ENCODE peak calls at places on chromosomes 6 and 20, in five cellular contexts. L is HepG2, F is H1, N is K562, E is GM12878. B is an unnamed sample.

GRCh38 chr6:138389551-138389950 is 11.8 kb downstream of the SMIM28 start:
- DNase-seq in F (no peak), E (no peak), N (no peak), L (no peak), B (no peak)

GRCh38 chr6:26312096-26312463 is 52.9 kb upstream of the BTN3A2 start:
- DNase-seq in L (no peak), N (no peak), F (no peak), E (no peak), B (no peak)

GRCh38 chr6:126743051-126743450 is 375.4 kb upstream of the RSPO3 start:
- DNase-seq in F (no peak), L (no peak), E (no peak), N (no peak), B (no peak)

GRCh38 chr20:3863317-3863716 is 16.7 kb downstream of the MAVS start:
- DNase-seq in E (no peak), N (no peak), F (no peak), L (no peak), B (no peak)

GRCh38 chr6:110298916-110299315 is 59.2 kb downstream of the METTL24 start:
- DNase-seq in N (no peak), E (no peak), L (no peak), F (no peak), B (no peak)

GRCh38 chr6:26233608-26234420 is 131.2 kb upstream of the BTN3A2 start:
- DNase-seq in L (no peak), E (peak), N (peak), F (no peak), B (peak)

GRCh38 chr6:136693090-136693489 is 99.2 kb downstream of the MAP3K5 start:
- DNase-seq in E (no peak), F (no peak), L (no peak), N (no peak), B (no peak)

GRCh38 chr20:51365670-51366069 is 176.8 kb downstream of the NFATC2 start:
- DNase-seq in F (no peak), N (no peak), E (no peak), L (no peak), B (peak)

GRCh38 chr6:30820196-30820595 is 64.1 kb upstream of the DDR1 start:
- DNase-seq in F (no peak), E (no peak), L (peak), N (no peak), B (peak)

GRCh38 chr20:17678295-17678694 is 3.7 kb downstream of the RRBP1 start:
- DNase-seq in E (no peak), L (no peak), F (no peak), N (no peak), B (no peak)

GRCh38 chr6:89562114-89562815 is 76.3 kb downstream of the LYRM2 start:
- DNase-seq in F (no peak), L (no peak), N (no peak), E (no peak), B (no peak)

GRCh38 chr6:90691823-90692222 is 105.0 kb upstream of the MAP3K7 start:
- DNase-seq in L (no peak), N (no peak), F (no peak), E (no peak), B (no peak)

GRCh38 chr6:66396145-66396544 is 689.1 kb upstream of the EYS start:
- DNase-seq in E (no peak), N (no peak), F (no peak), L (no peak), B (no peak)

GRCh38 chr6:41801380-41801779 is 13.9 kb downstream of the TOMM6 start:
- DNase-seq in E (no peak), F (no peak), L (no peak), N (no peak), B (no peak)

GRCh38 chr20:35796556-35796955 is 24.7 kb downstream of the PHF20 start:
- DNase-seq in L (no peak), E (no peak), F (no peak), N (no peak), B (no peak)

GRCh38 chr6:45586216-45587171 is 208.8 kb upstream of the SUPT3H start:
- DNase-seq in E (no peak), L (no peak), F (peak), N (no peak), B (no peak)

GRCh38 chr6:4162345-4162744 is 27.0 kb upstream of the ECI2 start:
- DNase-seq in F (no peak), E (no peak), N (peak), L (no peak), B (no peak)

GRCh38 chr6:119484598-119484997 is 135.0 kb upstream of the MAN1A1 start:
- DNase-seq in L (no peak), E (no peak), F (no peak), N (no peak), B (no peak)

GRCh38 chr20:59948828-59949720 is 8.9 kb downstream of the FAM217B start:
- DNase-seq in L (peak), E (no peak), N (peak), F (no peak), B (peak)

GRCh38 chr6:106069478-106069877 is 16.7 kb upstream of the PRDM1 start:
- DNase-seq in F (no peak), L (peak), N (no peak), E (no peak), B (no peak)

GRCh38 chr20:12201289-12201991 is 283.7 kb downstream of the BTBD3 start:
- DNase-seq in L (no peak), E (no peak), N (no peak), F (no peak), B (no peak)

GRCh38 chr6:42368156-42368555 is 83.6 kb downstream of the TRERF1 start:
- DNase-seq in L (no peak), F (no peak), N (no peak), E (no peak), B (no peak)

GRCh38 chr6:132058975-132059374 is 107.8 kb upstream of the CCN2 start:
- DNase-seq in N (no peak), E (no peak), F (no peak), L (no peak), B (no peak)

GRCh38 chr20:2693286-2693995 is 861 bp downstream of the EBF4 start:
- DNase-seq in E (no peak), N (peak), L (no peak), F (peak), B (peak)

GRCh38 chr20:50191065-50191565 is 485 bp downstream of the CEBPB start:
- DNase-seq in N (peak), E (no peak), L (no peak), F (peak), B (no peak)

GRCh38 chr20:46592580-46593362 is 42.3 kb upstream of the OCSTAMP start:
- DNase-seq in E (no peak), F (no peak), L (peak), N (no peak), B (no peak)

GRCh38 chr6:19849736-19850135 is 12.6 kb downstream of the ID4 start:
- DNase-seq in F (no peak), L (no peak), E (no peak), N (no peak), B (no peak)

GRCh38 chr6:38259736-38260135 is 380.0 kb downstream of the BTBD9 start:
- DNase-seq in N (no peak), L (no peak), F (no peak), E (no peak), B (no peak)

GRCh38 chr6:43972915-43973304 is 154.3 kb downstream of the MRPL14 start:
- DNase-seq in F (no peak), L (no peak), E (no peak), N (no peak), B (no peak)

DNA sequence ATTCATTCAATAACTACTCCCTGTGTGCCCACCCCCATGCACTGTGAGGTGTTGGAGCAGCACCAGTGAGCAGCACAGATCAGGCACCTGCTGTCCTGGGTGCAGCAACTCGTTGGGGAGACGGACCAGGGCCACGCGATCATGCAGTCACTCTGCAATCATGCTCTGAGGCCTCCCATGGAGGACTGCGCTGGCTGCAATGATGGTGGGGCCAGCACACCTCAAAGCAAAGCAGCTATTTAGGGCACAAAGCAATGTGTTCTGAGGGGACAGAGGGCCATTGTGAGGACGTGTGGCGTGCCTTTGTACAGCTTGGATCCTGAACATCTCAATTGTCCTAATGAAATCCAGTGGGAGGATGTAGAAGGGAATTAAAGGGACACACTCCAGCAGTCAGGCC is 41.0 kb upstream of the MPC1 start:
- DNase-seq in L (no peak), E (no peak), N (no peak), F (no peak), B (no peak)
- TF ChIP-seq HDAC2 in L (no peak), E (no peak), N (no peak), F (no peak), B (no peak)

DNA sequence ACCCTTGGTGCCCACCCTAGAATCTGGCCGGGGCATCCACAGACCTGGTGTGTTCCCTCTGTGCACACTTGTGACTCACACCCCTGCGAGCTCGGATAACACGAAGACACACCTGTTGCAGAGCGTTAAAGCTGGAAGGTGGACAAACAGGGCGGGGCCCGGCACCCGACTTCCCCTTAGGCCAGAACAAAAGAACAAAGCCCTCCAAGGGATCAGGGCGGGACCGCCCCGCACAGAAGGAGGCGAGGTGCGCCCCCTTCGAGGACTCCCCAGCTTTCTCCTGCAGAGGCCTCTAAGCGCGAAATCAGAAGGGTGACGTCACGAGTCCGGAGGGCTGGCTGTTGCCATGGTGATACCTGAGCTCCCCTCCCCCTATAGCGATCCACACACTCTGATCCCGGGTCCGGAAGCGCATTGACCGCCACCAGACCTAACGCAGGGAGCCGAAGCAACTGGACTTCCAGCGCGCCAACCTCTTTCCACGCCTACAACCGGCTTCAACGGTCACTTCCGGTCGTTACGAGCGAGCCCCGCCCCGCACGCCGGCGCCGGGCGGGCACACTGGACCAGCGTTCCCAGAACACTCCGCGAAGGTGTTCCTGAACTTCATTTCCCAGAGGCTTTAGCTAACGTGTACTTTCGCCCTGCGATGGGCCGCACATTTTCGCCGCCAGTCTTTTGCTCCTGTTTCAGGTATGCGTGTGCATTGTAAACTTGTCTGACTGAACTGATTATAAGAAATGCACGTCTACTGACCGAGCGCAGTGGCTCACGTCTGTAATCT is at the start of gene ZNF184:
- DNase-seq in E (peak), N (peak), L (peak), F (peak), B (peak)
- TF ChIP-seq CTCF in E (no peak), N (peak), L (peak), F (peak), B (no peak)

GRCh38 chr6:29705389-29706231 is 17.6 kb upstream of the HLA-F start:
- DNase-seq in N (no peak), F (peak), L (peak), E (no peak), B (peak)

GRCh38 chr6:29710281-29710941 is 12.8 kb upstream of the HLA-F start:
- DNase-seq in L (no peak), N (no peak), E (no peak), F (no peak), B (no peak)

GRCh38 chr6:29702519-29703103 is 20.6 kb upstream of the HLA-F start:
- DNase-seq in N (peak), F (peak), L (peak), E (no peak), B (peak)

GRCh38 chr6:29709178-29709576 is 14.1 kb upstream of the HLA-F start:
- DNase-seq in L (no peak), E (no peak), F (no peak), N (no peak), B (no peak)

GRCh38 chr6:29708432-29709177 is 14.6 kb upstream of the HLA-F start:
- DNase-seq in F (no peak), E (peak), L (no peak), N (no peak), B (no peak)
- TF ChIP-seq HDAC2 in F (no peak), E (no peak), L (no peak), N (no peak), B (no peak)

GRCh38 chr6:117795234-117795633 is 111.8 kb upstream of the SLC35F1 start:
- DNase-seq in N (no peak), E (no peak), L (no peak), F (no peak), B (no peak)
- TF ChIP-seq CTCF in N (peak), E (no peak), L (peak), F (peak), B (peak)

DNA sequence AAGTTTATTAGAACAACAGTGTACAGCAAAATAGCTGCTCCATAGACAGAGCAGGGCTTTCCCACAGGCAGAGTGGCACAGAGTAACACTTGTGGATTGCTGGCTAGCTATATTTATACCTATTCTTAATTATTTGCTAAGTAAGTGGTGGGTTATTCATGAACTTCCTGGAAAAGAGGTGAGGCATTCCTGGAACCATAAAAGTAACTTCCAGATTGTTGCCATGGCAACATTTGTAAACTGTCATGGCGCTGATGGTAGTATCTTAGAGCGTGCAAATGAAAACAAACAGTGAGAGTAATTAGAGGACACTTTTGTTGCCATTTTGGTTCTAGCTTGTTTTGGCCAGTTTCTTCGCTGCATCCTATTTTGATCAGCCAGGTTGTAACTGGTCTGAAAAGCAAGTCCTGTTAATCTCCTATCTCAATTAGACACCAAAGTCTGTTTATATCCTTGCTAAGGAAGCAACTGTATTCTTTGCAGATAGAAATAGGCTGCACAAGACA is 23.9 kb downstream of the DEFB114 start:
- DNase-seq in E (no peak), F (no peak), L (no peak), N (peak), B (peak)
- TF ChIP-seq HDAC2 in E (no peak), F (no peak), L (no peak), N (peak), B (no peak)

B was measured in A549.